ENCODE peak calls at places on chromosomes 16 and 17, in nine cellular contexts. P, E, F, L, G, T, O, B and R are unnamed samples.

GRCh38 chr17:48427598-48427997 is 2.4 kb downstream of the SKAP1 start:
- DNase-seq in O (no peak), L (peak; percentile 44), E (no peak), B (no peak), P (no peak), F (no peak), G (no peak), T (no peak), R (peak; percentile 14)

GRCh38 chr16:84686702-84687298 is 13.0 kb upstream of the USP10 start:
- DNase-seq in L (no peak), E (no peak), F (no peak), O (no peak), B (no peak), G (no peak), T (no peak), P (no peak), R (peak; percentile 12)

GRCh38 chr16:87576191-87576590 is 26.1 kb upstream of the JPH3 start:
- DNase-seq in L (no peak), O (no peak), P (no peak), G (no peak), T (no peak), F (no peak), E (no peak), B (no peak), R (no peak)

GRCh38 chr17:9478889-9479288 is 96.7 kb downstream of the STX8 start:
- DNase-seq in O (no peak), B (no peak), L (no peak), E (no peak), G (no peak), F (no peak), P (no peak), T (no peak), R (no peak)

GRCh38 chr17:65170839-65171238 is 33.7 kb downstream of the RGS9 start:
- DNase-seq in F (peak; percentile 68), T (no peak), O (no peak), E (peak; percentile 78), G (no peak), P (peak; percentile 37), B (peak; percentile 55), L (no peak), R (no peak)

GRCh38 chr16:13402601-13403000 is 501.2 kb downstream of the SHISA9 start:
- DNase-seq in L (no peak), O (no peak), E (no peak), B (no peak), F (no peak), G (no peak), P (no peak), T (no peak), R (no peak)

GRCh38 chr17:60630352-60630751 is 30.4 kb downstream of the PPM1D start:
- DNase-seq in O (peak; percentile 58), L (no peak), F (peak; percentile 47), E (peak; percentile 21), T (no peak), B (no peak), G (no peak), P (peak; percentile 25), R (no peak)

GRCh38 chr17:78935419-78936323 is 10.5 kb upstream of the TIMP2 start:
- DNase-seq in P (peak; percentile 99), F (peak; percentile 97), T (peak; percentile 55), O (peak; percentile 99), G (no peak), L (no peak), E (no peak), B (peak; percentile 41), R (peak; percentile 86)

GRCh38 chr16:30876867-30877266 is 17.0 kb downstream of the BCL7C start:
- DNase-seq in O (peak; percentile 11), F (no peak), G (no peak), L (no peak), B (no peak), E (no peak), T (no peak), P (no peak), R (peak; percentile 30)

GRCh38 chr16:80085606-80086005 is 455.2 kb upstream of the DYNLRB2 start:
- DNase-seq in O (no peak), F (no peak), E (no peak), G (no peak), P (no peak), T (peak; percentile 80), L (no peak), B (no peak), R (no peak)

GRCh38 chr16:15034266-15035162 is 21.4 kb downstream of the NTAN1 start:
- DNase-seq in E (no peak), F (no peak), T (no peak), P (no peak), B (no peak), O (no peak), G (no peak), L (no peak), R (peak; percentile 56)
- TF ChIP-seq CTCF in E (no peak), F (no peak), T (no peak), P (no peak), B (no peak), O (peak; percentile 21), G (no peak), L (no peak), R (no peak)

DNA sequence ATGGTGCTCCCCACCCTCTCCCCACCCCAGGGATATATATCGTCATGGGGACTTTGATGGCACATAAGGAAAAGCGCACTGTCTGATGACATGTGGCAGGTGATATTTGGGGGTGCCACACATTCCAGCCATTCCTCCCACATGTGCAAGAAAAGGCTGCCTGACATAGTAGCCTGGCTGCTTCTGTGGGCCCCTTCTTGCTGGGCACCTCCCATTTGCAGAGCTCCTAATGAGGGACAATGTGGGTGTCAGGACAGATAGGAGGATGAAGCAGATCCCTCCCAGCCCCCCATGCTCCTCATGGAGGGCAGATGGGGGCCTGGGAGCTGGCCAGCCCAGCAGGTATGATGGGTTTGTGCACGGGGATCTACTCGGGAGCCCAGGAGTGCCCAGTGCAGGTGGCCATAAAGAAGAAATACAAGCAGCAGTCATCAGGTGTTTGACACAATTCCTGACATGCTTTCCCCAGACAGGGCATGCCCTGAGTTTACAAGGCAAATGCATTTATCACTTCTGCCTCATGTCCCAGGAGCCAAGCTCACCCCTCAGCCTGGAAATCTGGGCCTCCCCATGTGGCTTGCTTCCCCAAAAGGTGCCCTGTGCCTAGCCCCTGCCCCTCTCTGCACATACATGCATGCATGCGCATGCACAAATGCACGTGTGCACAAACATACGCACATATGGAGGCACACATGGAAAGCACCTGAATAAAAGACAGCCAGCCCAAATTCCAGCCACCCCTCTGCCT is 260.6 kb upstream of the RPL38 start:
- DNase-seq in E (no peak), G (no peak), T (no peak), P (no peak), O (no peak), L (no peak), B (no peak), F (no peak), R (no peak)
- TF ChIP-seq CTCF in E (no peak), G (no peak), T (no peak), P (no peak), O (no peak), L (no peak), B (no peak), F (no peak), R (no peak)

DNA sequence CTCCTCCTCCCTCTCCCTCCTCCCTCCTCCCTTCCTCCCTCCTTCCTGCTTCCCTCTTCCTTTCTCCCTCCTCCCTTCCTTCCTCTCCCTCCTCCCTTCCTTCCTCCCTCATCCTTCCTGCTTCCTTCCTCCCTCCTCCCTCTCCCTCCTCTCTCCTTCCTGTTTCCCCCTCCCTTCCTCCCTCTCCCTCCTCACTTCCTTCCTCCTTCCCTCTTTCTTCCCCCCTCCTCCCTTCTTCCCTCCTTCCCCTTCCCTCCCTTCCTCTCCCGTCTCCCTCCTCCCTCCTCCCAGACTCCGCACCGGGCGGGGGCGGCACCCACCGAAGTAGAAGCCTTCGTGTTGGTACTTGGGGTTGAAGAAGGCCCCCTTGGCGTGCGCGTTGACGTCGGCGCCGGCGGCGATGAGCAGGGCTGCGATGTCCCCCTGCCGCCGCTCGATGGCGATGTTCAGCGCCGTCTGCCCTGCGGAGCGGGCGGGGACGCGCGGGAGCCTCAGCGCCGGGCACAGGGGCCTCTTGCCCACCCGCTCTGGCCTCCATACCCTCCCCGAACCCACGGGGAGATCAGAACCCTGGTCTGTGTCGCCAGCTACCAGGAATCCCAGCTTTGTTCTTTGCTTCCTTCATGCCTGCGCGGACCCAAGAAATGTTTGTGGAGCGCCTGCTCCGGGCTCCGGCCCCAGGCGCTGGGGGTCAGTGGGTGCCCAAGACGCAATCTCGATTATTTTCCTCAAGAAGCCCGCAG is 22.2 kb downstream of the TRPV3 start:
- DNase-seq in L (peak; percentile 31), P (peak; percentile 82), O (peak; percentile 78), T (peak; percentile 68), B (peak; percentile 50), F (peak; percentile 39), E (peak; percentile 23), G (peak; percentile 69), R (peak; percentile 89)
- TF ChIP-seq CTCF in L (peak; percentile 59), P (peak; percentile 68), O (peak; percentile 44), T (peak; percentile 46), B (no peak), F (peak; percentile 70), E (peak; percentile 37), G (peak; percentile 38), R (peak; percentile 94)

GRCh38 chr17:80970762-80971703 is 20.6 kb upstream of the CHMP6 start:
- DNase-seq in T (no peak), G (no peak), O (no peak), B (no peak), E (no peak), P (no peak), L (no peak), F (no peak), R (no peak)
- TF ChIP-seq CTCF in T (no peak), G (no peak), O (no peak), B (no peak), E (no peak), P (no peak), L (peak; percentile 11), F (no peak), R (no peak)

DNA sequence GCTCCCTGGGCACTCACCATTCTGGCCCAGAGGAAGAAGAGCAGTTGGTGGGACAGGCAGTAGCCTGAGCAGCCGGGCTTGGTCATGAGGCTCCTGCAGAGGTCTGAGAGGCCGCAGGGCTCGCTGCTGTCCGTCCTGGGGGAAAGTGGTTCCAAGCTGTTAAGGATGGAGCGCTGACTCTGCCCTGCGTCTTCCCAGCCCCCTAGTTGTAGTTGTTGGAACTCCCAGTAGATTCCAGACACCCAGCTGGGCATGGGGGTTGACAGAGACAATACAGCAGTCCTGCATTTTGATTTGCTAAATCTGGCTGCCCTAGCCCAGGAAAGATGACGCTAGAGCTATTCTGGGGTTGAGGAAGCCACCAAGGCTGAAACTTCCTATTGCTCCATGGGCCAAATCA is 7.3 kb downstream of the C16orf89 start:
- DNase-seq in B (no peak), G (peak; percentile 72), O (no peak), F (peak; percentile 45), L (no peak), E (no peak), P (no peak), T (no peak), R (peak; percentile 55)
- TF ChIP-seq CTCF in B (no peak), G (peak; percentile 58), O (no peak), F (peak; percentile 52), L (no peak), E (no peak), P (no peak), T (no peak), R (peak; percentile 28)

GRCh38 chr17:73585583-73585982 is 58.7 kb downstream of the SDK2 start:
- DNase-seq in G (no peak), O (no peak), T (no peak), B (no peak), L (no peak), F (no peak), P (no peak), E (no peak), R (no peak)
- TF ChIP-seq CTCF in G (no peak), O (peak; percentile 9), T (peak; percentile 28), B (no peak), L (no peak), F (no peak), P (no peak), E (no peak), R (peak; percentile 14)